ENCODE peak calls at places on chromosome 17, in six cellular contexts. Y is spleen; Z is BE2C; M is coronary artery; R is activated T-cell treated with anti-CD3 and anti-CD28 coated beads, Interleukin-2, amount 50 U/mL, for 48 hours; F is Caco-2. U is an unnamed sample.

GRCh38 chr17:67129283-67129682 is 84.9 kb downstream of the CACNG1 start:
- DNase-seq in Y (no peak), Z (no peak), M (no peak), R (no peak), F (no peak), U (no peak)

GRCh38 chr17:45230787-45231480 is 9.2 kb downstream of the FMNL1 start:
- DNase-seq in Y (peak), Z (peak), M (peak), R (no peak), F (no peak), U (peak)

GRCh38 chr17:76537578-76538280 is at the start of gene CYGB:
- DNase-seq in Y (peak), Z (peak), M (peak), R (no peak), F (no peak), U (no peak)

GRCh38 chr17:81422776-81423697 is 27.8 kb downstream of the BAHCC1 start:
- DNase-seq in Y (no peak), Z (peak), M (peak), R (no peak), F (no peak), U (no peak)

GRCh38 chr17:29941334-29941733 is at the start of gene EFCAB5:
- DNase-seq in Y (no peak), Z (no peak), M (no peak), R (no peak), F (no peak), U (no peak)

GRCh38 chr17:47810200-47810821 is 11.3 kb downstream of the OSBPL7 start:
- DNase-seq in Y (no peak), Z (peak), M (no peak), R (no peak), F (peak), U (no peak)

GRCh38 chr17:17876959-17877547 is 40.3 kb upstream of the SREBF1 start:
- DNase-seq in Y (no peak), Z (peak), M (peak), R (no peak), F (no peak), U (no peak)

GRCh38 chr17:81960130-81960958 is 643 bp downstream of the NOTUM start:
- DNase-seq in Y (no peak), Z (no peak), M (no peak), R (no peak), F (no peak), U (no peak)

GRCh38 chr17:35094902-35095301 is 24.8 kb downstream of the RAD51D start:
- DNase-seq in Y (no peak), Z (no peak), M (no peak), R (no peak), F (no peak), U (no peak)

GRCh38 chr17:81221371-81221841 is 1.4 kb downstream of the CEP131 start:
- DNase-seq in Y (no peak), Z (no peak), M (no peak), R (no peak), F (no peak), U (no peak)

GRCh38 chr17:10384175-10384574 is 11.4 kb upstream of the MYH13 start:
- DNase-seq in Y (no peak), Z (no peak), M (no peak), R (no peak), F (no peak), U (no peak)

GRCh38 chr17:38602862-38603785 is 2.6 kb downstream of the SRCIN1 start:
- DNase-seq in Y (no peak), Z (no peak), M (no peak), R (no peak), F (no peak), U (no peak)

GRCh38 chr17:50618941-50619340 is 15.7 kb upstream of the ABCC3 start:
- DNase-seq in Y (no peak), Z (no peak), M (no peak), R (no peak), F (no peak), U (no peak)

GRCh38 chr17:3043737-3044365 is 19.6 kb downstream of the OR1D5 start:
- DNase-seq in Y (no peak), Z (peak), M (peak), R (peak), F (no peak), U (peak)

GRCh38 chr17:75872434-75873351 is 5.7 kb downstream of the TRIM47 start:
- DNase-seq in Y (peak), Z (no peak), M (peak), R (no peak), F (no peak), U (peak)

GRCh38 chr17:28925912-28926365 is 23.1 kb upstream of the DHRS13 start:
- DNase-seq in Y (no peak), Z (no peak), M (no peak), R (no peak), F (no peak), U (no peak)

GRCh38 chr17:49387374-49388289 is 25.6 kb upstream of the ZNF652 start:
- DNase-seq in Y (no peak), Z (no peak), M (no peak), R (peak), F (no peak), U (no peak)

GRCh38 chr17:79987187-79987889 is 48.3 kb downstream of the TBC1D16 start:
- DNase-seq in Y (peak), Z (no peak), M (no peak), R (no peak), F (peak), U (no peak)

GRCh38 chr17:6233339-6233738 is 163.2 kb downstream of the WSCD1 start:
- DNase-seq in Y (peak), Z (no peak), M (no peak), R (no peak), F (no peak), U (no peak)

GRCh38 chr17:1460233-1460632 is 4.2 kb upstream of the CRK start:
- DNase-seq in Y (no peak), Z (no peak), M (peak), R (no peak), F (no peak), U (no peak)

GRCh38 chr17:35046740-35047283 is 16.7 kb downstream of the RFFL start:
- DNase-seq in Y (no peak), Z (peak), M (no peak), R (peak), F (no peak), U (no peak)

U was measured in SHP77.